ENCODE peak calls at places on chromosomes 1 and 21, in seven cellular contexts. Y, D, F, A, J, S and G are unnamed samples.

GRCh38 chr1:34753163-34753562 is 1.7 kb upstream of the GJB5 start:
- DNase-seq in Y (no peak), F (peak), A (no peak), D (no peak), J (no peak), S (no peak), G (no peak)

GRCh38 chr1:229694053-229694693 is 68.1 kb downstream of the URB2 start:
- DNase-seq in J (no peak), F (no peak), S (no peak), A (peak), Y (no peak), D (no peak), G (peak)

GRCh38 chr1:107141491-107142369 is 891 bp downstream of the NTNG1 start:
- DNase-seq in S (no peak), A (peak), J (peak), D (no peak), F (peak), Y (peak), G (peak)

GRCh38 chr1:211630236-211631081 is 45.0 kb downstream of the NEK2 start:
- DNase-seq in J (peak), Y (peak), S (no peak), D (no peak), F (no peak), A (peak), G (peak)

GRCh38 chr1:238404506-238404905 is 513.8 kb upstream of the ZP4 start:
- DNase-seq in S (no peak), Y (no peak), F (no peak), A (no peak), D (no peak), J (no peak), G (no peak)

GRCh38 chr1:55140137-55140536 is 75.0 kb downstream of the USP24 start:
- DNase-seq in Y (no peak), F (no peak), J (no peak), S (no peak), D (no peak), A (no peak), G (no peak)

GRCh38 chr1:25392881-25393280 is 27.7 kb downstream of the RHCE start:
- DNase-seq in S (no peak), Y (no peak), A (no peak), F (no peak), D (no peak), J (no peak), G (no peak)

GRCh38 chr1:52139817-52140540 is 1.9 kb upstream of the ZFYVE9 start:
- DNase-seq in S (no peak), F (no peak), J (no peak), Y (no peak), D (peak), A (no peak), G (no peak)

GRCh38 chr1:232722626-232723025 is 82.6 kb upstream of the MAP10 start:
- DNase-seq in S (no peak), D (no peak), J (no peak), F (no peak), A (no peak), Y (no peak), G (no peak)

GRCh38 chr1:183443025-183443424 is 24.8 kb upstream of the NMNAT2 start:
- DNase-seq in Y (no peak), J (no peak), D (no peak), A (no peak), S (no peak), F (no peak), G (no peak)

GRCh38 chr1:167052389-167052788 is 37.8 kb downstream of the GPA33 start:
- DNase-seq in Y (peak), A (peak), J (peak), D (no peak), F (peak), S (peak), G (peak)

GRCh38 chr1:169105434-169106094 is 926 bp upstream of the ATP1B1 start:
- DNase-seq in S (peak), F (no peak), J (peak), D (no peak), Y (peak), A (peak), G (peak)

GRCh38 chr21:37564924-37565529 is 198.5 kb downstream of the DYRK1A start:
- DNase-seq in Y (no peak), D (no peak), J (peak), A (peak), F (no peak), S (no peak), G (no peak)

GRCh38 chr21:35840197-35840799 is 220.0 kb downstream of the SETD4 start:
- DNase-seq in A (peak), J (peak), D (no peak), S (no peak), Y (peak), F (peak), G (peak)

GRCh38 chr1:53656062-53656915 is 82.7 kb downstream of the GLIS1 start:
- DNase-seq in J (no peak), F (no peak), D (no peak), S (no peak), A (no peak), Y (no peak), G (no peak)

GRCh38 chr1:66596191-66596590 is 62.2 kb downstream of the SGIP1 start:
- DNase-seq in Y (no peak), A (no peak), S (no peak), F (no peak), D (no peak), J (no peak), G (no peak)

GRCh38 chr21:46500224-46500861 is 41.7 kb downstream of the DIP2A start:
- DNase-seq in F (no peak), D (no peak), Y (peak), S (no peak), A (no peak), J (peak), G (no peak)

GRCh38 chr1:202656951-202657646 is 53.2 kb downstream of the SYT2 start:
- DNase-seq in Y (peak), F (no peak), J (peak), A (peak), S (peak), D (no peak), G (peak)

GRCh38 chr1:235077571-235078479 is 50.8 kb downstream of the TOMM20 start:
- DNase-seq in D (peak), F (no peak), Y (no peak), A (no peak), J (no peak), S (no peak), G (no peak)

GRCh38 chr1:90879281-90879680 is 142.6 kb downstream of the ZNF644 start:
- DNase-seq in S (no peak), D (no peak), F (peak), Y (no peak), J (no peak), A (no peak), G (no peak)

GRCh38 chr1:2788506-2789163 is 12.9 kb downstream of the TTC34 start:
- DNase-seq in Y (no peak), J (no peak), F (no peak), A (no peak), D (no peak), S (no peak), G (no peak)
- TF ChIP-seq SP1 in Y (no peak), J (no peak), F (no peak), A (no peak), D (no peak), S (no peak), G (no peak)

DNA sequence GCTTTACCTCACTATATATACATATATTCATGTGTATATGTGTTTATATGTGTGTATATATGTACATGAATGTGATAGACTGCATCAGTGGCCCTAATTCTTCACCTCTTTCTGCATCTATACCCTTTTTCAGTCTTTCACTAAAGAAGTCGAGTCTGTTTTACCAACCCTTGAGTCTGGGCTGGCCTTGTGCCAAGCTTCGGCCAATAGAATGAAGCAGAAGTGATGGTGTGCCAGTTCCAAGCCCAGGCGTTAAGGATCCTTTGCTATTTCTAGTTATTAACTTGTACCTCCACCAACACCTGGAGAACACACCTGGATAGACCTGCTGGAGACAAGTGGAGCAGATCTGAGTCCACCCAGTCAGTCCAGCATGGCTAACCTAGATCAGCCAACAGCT is 61.6 kb upstream of the PPM1J start:
- DNase-seq in D (no peak), J (no peak), F (no peak), Y (no peak), S (no peak), A (no peak), G (no peak)
- TF ChIP-seq SP1 in D (no peak), J (no peak), F (no peak), Y (no peak), S (no peak), A (no peak), G (no peak)

GRCh38 chr1:145759713-145760112 is 40.4 kb downstream of the CD160 start:
- DNase-seq in J (no peak), Y (no peak), D (no peak), F (no peak), A (no peak), S (no peak), G (no peak)
- TF ChIP-seq SP1 in J (no peak), Y (no peak), D (no peak), F (no peak), A (no peak), S (no peak), G (no peak)

GRCh38 chr1:43235451-43236121 is 34.2 kb upstream of the TMEM125 start:
- DNase-seq in A (no peak), J (no peak), Y (no peak), D (no peak), S (no peak), F (no peak), G (no peak)

GRCh38 chr1:43237131-43237530 is 32.7 kb upstream of the TMEM125 start:
- DNase-seq in Y (no peak), J (no peak), F (no peak), D (no peak), S (no peak), A (no peak), G (no peak)

GRCh38 chr1:43239484-43239883 is 30.3 kb upstream of the TMEM125 start:
- DNase-seq in S (no peak), A (no peak), Y (no peak), D (peak), F (no peak), J (no peak), G (no peak)

GRCh38 chr1:43238991-43239469 is 30.8 kb upstream of the TMEM125 start:
- DNase-seq in J (no peak), A (no peak), S (no peak), D (no peak), F (no peak), Y (no peak), G (no peak)

DNA sequence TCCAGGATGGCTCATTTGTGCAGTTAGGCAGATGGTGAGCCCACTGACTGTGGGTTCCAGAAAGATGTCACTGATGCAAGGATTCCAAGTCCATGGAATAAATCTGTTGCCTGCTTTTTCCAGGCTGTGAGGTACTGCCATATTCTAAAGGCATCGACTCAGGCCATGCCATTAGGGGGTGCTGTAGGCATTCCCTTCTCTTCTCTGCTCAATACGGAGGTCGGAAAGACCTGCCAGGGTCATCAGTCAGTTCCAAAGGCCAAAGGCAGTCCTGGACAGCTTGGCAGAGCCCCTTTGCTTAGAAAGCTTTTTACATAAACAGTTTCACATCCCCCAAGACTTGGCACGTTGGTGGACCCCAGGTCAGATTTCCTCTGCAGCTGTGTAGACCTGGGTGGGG is 31.7 kb upstream of the TMEM125 start:
- DNase-seq in A (peak), F (peak), Y (peak), S (peak), J (peak), D (no peak), G (peak)
- TF ChIP-seq SP1 in A (no peak), F (no peak), Y (no peak), S (no peak), J (no peak), D (no peak), G (no peak)

GRCh38 chr1:197198911-197199310 is 52.4 kb upstream of the ASPM start:
- DNase-seq in A (no peak), D (no peak), J (no peak), F (no peak), Y (no peak), S (no peak), G (no peak)

GRCh38 chr1:197195100-197195499 is 48.6 kb upstream of the ASPM start:
- DNase-seq in A (no peak), D (no peak), J (no peak), Y (no peak), F (no peak), S (no peak), G (no peak)

GRCh38 chr1:197198333-197198732 is 51.9 kb upstream of the ASPM start:
- DNase-seq in A (no peak), S (no peak), Y (no peak), F (no peak), D (no peak), J (no peak), G (no peak)

GRCh38 chr1:197199923-197200467 is 53.5 kb upstream of the ASPM start:
- DNase-seq in S (no peak), Y (no peak), F (no peak), A (no peak), J (no peak), D (no peak), G (no peak)

GRCh38 chr1:197197430-197197997 is 51.0 kb upstream of the ASPM start:
- DNase-seq in F (no peak), D (no peak), A (no peak), S (no peak), J (no peak), Y (no peak), G (no peak)
- TF ChIP-seq SP1 in F (no peak), D (no peak), A (no peak), S (no peak), J (no peak), Y (no peak), G (no peak)

GRCh38 chr1:241579434-241579833 is 47.3 kb downstream of the KMO start:
- DNase-seq in D (no peak), Y (no peak), A (no peak), F (no peak), S (no peak), J (no peak), G (no peak)

GRCh38 chr1:241586905-241587532 is 53.1 kb downstream of the CHML start:
- DNase-seq in Y (no peak), A (no peak), F (no peak), S (no peak), D (no peak), J (no peak), G (no peak)

DNA sequence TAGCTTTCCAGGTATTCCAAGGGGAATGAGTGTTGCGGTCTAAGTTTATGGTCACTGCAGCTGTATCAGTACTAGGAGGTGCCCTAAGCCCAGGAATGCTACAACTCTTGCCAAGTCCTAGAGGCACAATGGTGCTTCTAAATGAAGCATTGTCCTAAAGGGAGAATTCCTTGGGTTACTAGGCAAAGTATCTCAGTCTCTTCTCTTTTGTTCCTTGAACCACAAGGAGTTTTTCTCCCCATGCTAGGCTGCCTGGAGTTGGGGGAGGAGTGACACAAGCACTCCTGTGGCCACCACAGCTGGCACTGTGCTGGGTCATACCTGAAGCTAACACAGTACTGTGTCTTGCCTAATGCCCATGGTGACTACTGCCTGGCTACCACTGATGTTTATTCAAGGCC is 50.7 kb downstream of the KMO start:
- DNase-seq in A (no peak), S (no peak), J (no peak), D (no peak), Y (no peak), F (no peak), G (no peak)
- TF ChIP-seq SP1 in A (no peak), S (no peak), J (no peak), D (no peak), Y (no peak), F (no peak), G (no peak)

DNA sequence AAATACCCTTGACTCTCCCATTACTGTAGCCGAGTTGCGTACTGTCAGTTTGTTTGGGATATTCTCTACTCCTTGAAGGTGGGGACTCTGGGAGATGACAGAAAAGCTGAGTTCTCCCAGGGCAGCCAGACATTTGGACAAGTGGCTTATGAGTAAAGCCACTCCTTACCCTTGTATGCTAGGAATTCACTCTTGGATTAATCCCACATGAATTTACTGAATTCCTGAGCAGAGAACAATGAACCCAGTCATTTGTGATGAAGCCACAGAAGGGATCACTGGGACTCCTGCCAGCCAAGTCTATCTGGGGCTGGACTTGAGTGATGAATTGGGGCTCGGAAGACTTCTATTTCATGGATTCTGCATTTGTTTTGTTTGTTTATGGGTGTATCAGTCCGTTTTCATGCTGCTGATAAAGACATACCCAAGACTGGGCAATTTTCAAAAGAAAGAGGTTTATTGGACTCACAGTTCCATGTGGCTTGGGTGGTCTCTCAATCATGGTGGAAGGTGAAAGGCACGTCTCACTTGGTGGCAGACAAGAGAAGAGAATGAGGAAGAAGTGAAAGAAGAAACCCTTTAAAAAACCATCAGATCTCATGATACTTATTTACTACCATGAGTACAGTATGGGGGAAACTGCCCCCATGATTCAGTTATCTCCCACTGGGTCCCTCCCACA is 25.1 kb downstream of the C1orf116 start:
- DNase-seq in J (peak), A (no peak), S (no peak), Y (no peak), F (peak), D (no peak), G (no peak)
- TF ChIP-seq SP1 in J (no peak), A (no peak), S (no peak), Y (no peak), F (peak), D (no peak), G (no peak)

GRCh38 chr1:2412773-2413494 is 570 bp upstream of the PEX10 start:
- DNase-seq in S (no peak), A (peak), J (peak), D (no peak), F (no peak), Y (peak), G (peak)
- TF ChIP-seq SP1 in S (no peak), A (no peak), J (no peak), D (no peak), F (no peak), Y (peak), G (no peak)

GRCh38 chr21:32702702-32703101 is 25.1 kb downstream of the SYNJ1 start:
- DNase-seq in J (no peak), S (no peak), F (no peak), D (no peak), A (no peak), Y (no peak), G (no peak)

GRCh38 chr21:32705901-32706300 is 21.9 kb downstream of the SYNJ1 start:
- DNase-seq in D (no peak), J (no peak), F (no peak), A (no peak), S (no peak), Y (no peak), G (no peak)

GRCh38 chr21:32708069-32708468 is 19.7 kb downstream of the SYNJ1 start:
- DNase-seq in F (no peak), S (no peak), D (no peak), A (no peak), Y (no peak), J (no peak), G (no peak)

GRCh38 chr21:32710069-32710784 is 17.6 kb downstream of the SYNJ1 start:
- DNase-seq in A (no peak), Y (no peak), F (no peak), D (no peak), S (no peak), J (no peak), G (no peak)

GRCh38 chr21:32705139-32705538 is 22.7 kb downstream of the SYNJ1 start:
- DNase-seq in Y (no peak), J (no peak), D (no peak), S (no peak), A (no peak), F (no peak), G (no peak)
- TF ChIP-seq SP1 in Y (no peak), J (no peak), D (no peak), S (no peak), A (no peak), F (no peak), G (no peak)

GRCh38 chr1:247324913-247325312 is 6.8 kb downstream of the ZNF496 start:
- DNase-seq in A (no peak), S (no peak), F (no peak), Y (no peak), J (peak), D (no peak), G (no peak)
- TF ChIP-seq SP1 in A (no peak), S (no peak), F (no peak), Y (no peak), J (no peak), D (no peak), G (no peak)